ENCODE peak calls at places on chromosomes 6 and 20, in nine cellular contexts. I is AG08396, H is NCI-H1092, F is COR-L47, E is memory B cell, O is lung microvascular endothelial cell, C is dermis microvascular lymphatic vessel endothelial cell, Z is anterior cingulate cortex, Q is dorsolateral prefrontal cortex. W is an unnamed sample.

GRCh38 chr20:51388227-51388626 is 154.3 kb downstream of the NFATC2 start:
- DNase-seq in Z (no peak), H (no peak), C (no peak), I (peak), F (no peak), E (no peak), O (no peak), Q (no peak), W (no peak)

GRCh38 chr6:108721308-108721707 is 126.9 kb upstream of the ARMC2 start:
- DNase-seq in C (no peak), O (peak), I (no peak), E (no peak), Q (no peak), Z (no peak), F (no peak), H (no peak), W (no peak)

GRCh38 chr6:56671651-56672461 is 29.2 kb upstream of the DST start:
- DNase-seq in E (no peak), Z (peak), O (peak), I (no peak), C (no peak), F (no peak), Q (peak), H (no peak), W (no peak)

GRCh38 chr6:37987008-37987407 is 167.5 kb downstream of the ZFAND3 start:
- DNase-seq in E (no peak), Q (no peak), H (no peak), O (no peak), Z (no peak), I (peak), C (no peak), F (no peak), W (no peak)

GRCh38 chr20:63348828-63349515 is 12.2 kb downstream of the CHRNA4 start:
- DNase-seq in C (no peak), E (no peak), H (no peak), I (no peak), F (no peak), O (no peak), Q (no peak), Z (no peak), W (no peak)

GRCh38 chr6:138440296-138440695 is 36.3 kb downstream of the HEBP2 start:
- DNase-seq in H (no peak), E (no peak), C (no peak), I (no peak), O (no peak), Q (no peak), F (no peak), Z (no peak), W (no peak)

GRCh38 chr6:85008311-85009015 is 244.1 kb upstream of the TBX18 start:
- DNase-seq in O (peak), E (no peak), H (no peak), C (no peak), I (no peak), Z (no peak), Q (no peak), F (no peak), W (no peak)

GRCh38 chr6:143200035-143200770 is 139.5 kb downstream of the AIG1 start:
- DNase-seq in C (no peak), E (no peak), O (no peak), Z (no peak), Q (no peak), F (no peak), H (no peak), I (no peak), W (no peak)

GRCh38 chr6:148044261-148044731 is 298.3 kb upstream of the SASH1 start:
- DNase-seq in I (peak), F (no peak), O (no peak), E (no peak), Q (no peak), C (no peak), Z (no peak), H (no peak), W (no peak)

GRCh38 chr6:144602523-144603180 is 317.5 kb downstream of the UTRN start:
- DNase-seq in O (no peak), C (no peak), Q (no peak), F (no peak), E (no peak), H (no peak), I (no peak), Z (no peak), W (no peak)